ENCODE peak calls at places on chromosomes 13 and 19, in nine cellular contexts. P is tibial artery, U is breast epithelium, H is GM12864, M is mammary epithelial cell, G is uterus, T is lower lobe of right lung, L is progenitor cell of endocrine pancreas, D is AG09319. I is an unnamed sample.

GRCh38 chr19:41575998-41576397 is at the start of gene CEACAM21:
- DNase-seq in P (peak; percentile 70), U (no peak), H (peak; percentile 47), M (no peak), G (no peak), T (peak; percentile 86), L (no peak), D (no peak), I (no peak)

GRCh38 chr13:29589234-29589633 is 6.3 kb downstream of the SLC7A1 start:
- DNase-seq in P (no peak), U (no peak), H (no peak), M (peak; percentile 66), G (no peak), T (no peak), L (no peak), D (no peak), I (no peak)

GRCh38 chr13:66138172-66138811 is 1091.8 kb downstream of the PCDH9 start:
- DNase-seq in P (no peak), U (no peak), H (no peak), M (no peak), G (no peak), T (no peak), L (no peak), D (no peak), I (no peak)

GRCh38 chr19:51784922-51785690 is 9.9 kb upstream of the FPR3 start:
- DNase-seq in P (peak; percentile 84), U (no peak), H (peak; percentile 29), M (peak; percentile 98), G (peak; percentile 69), T (peak; percentile 78), L (no peak), D (peak; percentile 23), I (no peak)

GRCh38 chr19:1598777-1599459 is 6.3 kb upstream of the MBD3 start:
- DNase-seq in P (no peak), U (no peak), H (no peak), M (no peak), G (no peak), T (no peak), L (no peak), D (no peak), I (no peak)

GRCh38 chr13:93698016-93698613 is 471.5 kb downstream of the GPC6 start:
- DNase-seq in P (no peak), U (no peak), H (no peak), M (no peak), G (no peak), T (no peak), L (no peak), D (no peak), I (no peak)

GRCh38 chr19:16247353-16248182 is 49.9 kb downstream of the AP1M1 start:
- DNase-seq in P (peak; percentile 85), U (peak; percentile 85), H (peak; percentile 37), M (peak; percentile 48), G (peak; percentile 90), T (peak; percentile 90), L (peak; percentile 88), D (peak; percentile 20), I (peak; percentile 95)

GRCh38 chr13:57633141-57633949 is 1.8 kb downstream of the PCDH17 start:
- DNase-seq in P (peak; percentile 60), U (peak; percentile 51), H (no peak), M (no peak), G (peak; percentile 17), T (peak; percentile 62), L (peak; percentile 52), D (no peak), I (no peak)

GRCh38 chr13:76331948-76332712 is 554.1 kb downstream of the KCTD12 start:
- DNase-seq in P (no peak), U (no peak), H (no peak), M (no peak), G (no peak), T (no peak), L (no peak), D (peak; percentile 15), I (no peak)

GRCh38 chr13:95462801-95463200 is 89.7 kb upstream of the CLDN10 start:
- DNase-seq in P (no peak), U (no peak), H (no peak), M (no peak), G (no peak), T (no peak), L (no peak), D (no peak), I (no peak)

GRCh38 chr13:31898383-31899071 is 133.0 kb upstream of the FRY start:
- DNase-seq in P (no peak), U (no peak), H (no peak), M (no peak), G (no peak), T (no peak), L (no peak), D (no peak), I (no peak)

GRCh38 chr19:18735324-18735723 is 51.8 kb downstream of the CRTC1 start:
- DNase-seq in P (no peak), U (no peak), H (no peak), M (no peak), G (no peak), T (no peak), L (no peak), D (no peak), I (no peak)

GRCh38 chr19:46368116-46368515 is 21.2 kb downstream of the PPP5C start:
- DNase-seq in P (no peak), U (no peak), H (no peak), M (no peak), G (no peak), T (no peak), L (no peak), D (no peak), I (no peak)

GRCh38 chr19:40257096-40257517 is 28.0 kb downstream of the AKT2 start:
- DNase-seq in P (no peak), U (no peak), H (no peak), M (peak; percentile 66), G (no peak), T (no peak), L (no peak), D (no peak), I (no peak)

GRCh38 chr19:16463991-16464575 is 7.7 kb downstream of the EPS15L1 start:
- DNase-seq in P (no peak), U (no peak), H (no peak), M (no peak), G (no peak), T (no peak), L (no peak), D (no peak), I (no peak)

GRCh38 chr13:23644527-23644926 is 74.3 kb downstream of the TNFRSF19 start:
- DNase-seq in P (no peak), U (no peak), H (no peak), M (no peak), G (no peak), T (no peak), L (no peak), D (no peak), I (no peak)

GRCh38 chr13:94248454-94249233 is 230.8 kb downstream of the DCT start:
- DNase-seq in P (no peak), U (no peak), H (no peak), M (peak; percentile 13), G (no peak), T (no peak), L (no peak), D (no peak), I (no peak)

GRCh38 chr13:98014766-98015165 is 61.3 kb downstream of the IPO5 start:
- DNase-seq in P (no peak), U (no peak), H (no peak), M (peak; percentile 50), G (no peak), T (no peak), L (no peak), D (peak; percentile 28), I (no peak)

GRCh38 chr13:77836423-77836822 is 82.2 kb downstream of the EDNRB start:
- DNase-seq in P (no peak), U (no peak), H (no peak), M (no peak), G (no peak), T (no peak), L (no peak), D (no peak), I (no peak)

GRCh38 chr19:13152854-13153626 is 2.8 kb downstream of the IER2 start:
- DNase-seq in P (peak; percentile 95), U (peak; percentile 99), H (peak; percentile 85), M (peak; percentile 93), G (peak; percentile 98), T (peak; percentile 96), L (peak; percentile 96), D (peak; percentile 91), I (peak; percentile 98)
- TF ChIP-seq CTCF in P (peak; percentile 30), U (no peak), H (peak; percentile 20), M (peak; percentile 13), G (peak; percentile 15), T (no peak), L (peak; percentile 30), D (peak; percentile 6), I (peak; percentile 35)

GRCh38 chr19:44740351-44740824 is 8.1 kb upstream of the BCL3 start:
- DNase-seq in P (no peak), U (no peak), H (no peak), M (no peak), G (no peak), T (no peak), L (no peak), D (no peak), I (no peak)
- TF ChIP-seq CTCF in P (no peak), U (no peak), H (peak; percentile 39), M (no peak), G (no peak), T (no peak), L (peak; percentile 13), D (peak; percentile 8), I (no peak)

GRCh38 chr13:112775791-112776279 is 86.0 kb downstream of the ATP11A start:
- DNase-seq in P (no peak), U (no peak), H (no peak), M (no peak), G (no peak), T (peak; percentile 44), L (no peak), D (no peak), I (no peak)
- TF ChIP-seq CTCF in P (no peak), U (no peak), H (no peak), M (no peak), G (no peak), T (no peak), L (no peak), D (no peak), I (no peak)

GRCh38 chr19:4199699-4200293 is 17.3 kb downstream of the ANKRD24 start:
- DNase-seq in P (no peak), U (no peak), H (no peak), M (no peak), G (no peak), T (no peak), L (no peak), D (no peak), I (no peak)
- TF ChIP-seq CTCF in P (no peak), U (no peak), H (no peak), M (peak; percentile 38), G (no peak), T (no peak), L (peak; percentile 51), D (no peak), I (no peak)